ENCODE peak calls at places on chromosomes 16 and 17, in four cellular contexts. Y is H9, L is IMR-90, Z is mesenchymal stem cell. P is an unnamed sample.

GRCh38 chr16:2775317-2775716 is 1.8 kb downstream of the ELOB start:
- DNase-seq in Y (no peak), L (no peak), Z (no peak), P (no peak)

GRCh38 chr17:18026408-18026776 is 12.6 kb downstream of the ATPAF2 start:
- DNase-seq in Y (no peak), L (peak), Z (peak), P (no peak)

GRCh38 chr16:79559532-79559931 is 41.0 kb downstream of the MAF start:
- DNase-seq in Y (no peak), L (no peak), Z (no peak), P (no peak)

GRCh38 chr16:10662212-10662611 is 32.5 kb downstream of the TEKT5 start:
- DNase-seq in Y (no peak), L (no peak), Z (no peak), P (no peak)

GRCh38 chr16:28537964-28538732 is 626 bp downstream of the NUPR1 start:
- DNase-seq in Y (no peak), L (no peak), Z (no peak), P (no peak)

GRCh38 chr17:69828087-69828486 is 246.9 kb upstream of the KCNJ16 start:
- DNase-seq in Y (no peak), L (peak), Z (peak), P (no peak)

GRCh38 chr17:42413464-42414040 is 9.5 kb downstream of the CAVIN1 start:
- DNase-seq in Y (no peak), L (no peak), Z (no peak), P (no peak)

GRCh38 chr17:74745548-74746177 is 2.8 kb upstream of the NHERF1 start:
- DNase-seq in Y (peak), L (no peak), Z (no peak), P (peak)

GRCh38 chr17:73632513-73632912 is 11.7 kb downstream of the SDK2 start:
- DNase-seq in Y (no peak), L (no peak), Z (no peak), P (no peak)

GRCh38 chr17:20924306-20924705 is 118.5 kb downstream of the USP22 start:
- DNase-seq in Y (no peak), L (no peak), Z (no peak), P (peak)

GRCh38 chr16:71722801-71723536 is 1.5 kb downstream of the PHLPP2 start:
- DNase-seq in Y (peak), L (peak), Z (peak), P (peak)

GRCh38 chr16:69324585-69325253 is 5.7 kb downstream of the PDF start:
- DNase-seq in Y (no peak), L (no peak), Z (no peak), P (no peak)

GRCh38 chr16:26830716-26831115 is 236.0 kb upstream of the C16orf82 start:
- DNase-seq in Y (no peak), L (no peak), Z (no peak), P (peak)

GRCh38 chr17:2406903-2407790 is 6.3 kb upstream of the MNT start:
- DNase-seq in Y (no peak), L (peak), Z (peak), P (no peak)

GRCh38 chr17:34990921-34991365 is 10.6 kb downstream of the LIG3 start:
- DNase-seq in Y (no peak), L (peak), Z (peak), P (no peak)

GRCh38 chr16:54568897-54569807 is 282.6 kb upstream of the IRX3 start:
- DNase-seq in Y (no peak), L (no peak), Z (no peak), P (no peak)

GRCh38 chr16:77396461-77396860 is 38.4 kb downstream of the ADAMTS18 start:
- DNase-seq in Y (no peak), L (no peak), Z (no peak), P (no peak)

GRCh38 chr17:45129426-45129939 is 2.8 kb downstream of the PLCD3 start:
- DNase-seq in Y (no peak), L (no peak), Z (peak), P (peak)

GRCh38 chr17:63919311-63919723 is 678 bp upstream of the GH1 start:
- DNase-seq in Y (peak), L (peak), Z (peak), P (peak)

GRCh38 chr16:84553873-84554399 is 49.5 kb upstream of the MEAK7 start:
- DNase-seq in Y (no peak), L (no peak), Z (no peak), P (no peak)

GRCh38 chr17:77829871-77830799 is 128.4 kb upstream of the TNRC6C start:
- DNase-seq in Y (no peak), L (peak), Z (peak), P (no peak)

GRCh38 chr17:35543856-35544255 is 6.4 kb upstream of the SLFN12L start:
- DNase-seq in Y (no peak), L (peak), Z (no peak), P (no peak)

GRCh38 chr17:48478224-48479013 is 48.4 kb upstream of the SKAP1 start:
- DNase-seq in Y (no peak), L (no peak), Z (no peak), P (no peak)

GRCh38 chr17:6755281-6755680 is 565 bp upstream of the XAF1 start:
- DNase-seq in Y (no peak), L (no peak), Z (peak), P (no peak)

GRCh38 chr17:6757747-6758146 is 1.9 kb downstream of the XAF1 start:
- DNase-seq in Y (no peak), L (no peak), Z (no peak), P (no peak)

GRCh38 chr17:6756425-6757012 is 673 bp downstream of the XAF1 start:
- DNase-seq in Y (no peak), L (no peak), Z (no peak), P (no peak)

GRCh38 chr17:6753565-6753964 is 2.3 kb upstream of the XAF1 start:
- DNase-seq in Y (no peak), L (no peak), Z (no peak), P (no peak)

DNA sequence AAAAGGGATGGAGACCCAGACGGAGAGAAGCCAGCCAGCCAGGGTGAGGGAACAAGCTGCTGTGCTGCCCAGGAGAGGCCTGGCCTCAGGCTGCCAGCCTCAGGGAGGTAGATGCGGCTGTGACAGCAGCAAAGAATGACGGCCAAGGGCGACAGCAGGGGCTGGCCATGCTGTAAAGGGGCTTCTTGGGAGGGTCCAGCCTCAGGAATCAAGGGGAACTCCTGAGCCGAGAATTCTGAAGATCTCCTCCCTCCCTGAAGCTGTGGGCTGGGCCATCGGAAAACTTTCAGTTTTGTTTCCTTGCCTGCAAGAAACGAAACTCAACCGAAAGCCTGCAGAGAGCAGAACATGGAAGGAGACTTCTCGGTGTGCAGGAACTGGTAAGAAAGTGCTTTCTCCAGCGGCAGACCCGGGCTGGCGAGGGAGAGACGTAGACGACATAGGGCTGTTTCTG is at the start of gene XAF1:
- DNase-seq in Y (no peak), L (peak), Z (peak), P (no peak)
- H3K27ac ChIP-seq in Y (no peak), L (peak), Z (no peak), P (no peak)

DNA sequence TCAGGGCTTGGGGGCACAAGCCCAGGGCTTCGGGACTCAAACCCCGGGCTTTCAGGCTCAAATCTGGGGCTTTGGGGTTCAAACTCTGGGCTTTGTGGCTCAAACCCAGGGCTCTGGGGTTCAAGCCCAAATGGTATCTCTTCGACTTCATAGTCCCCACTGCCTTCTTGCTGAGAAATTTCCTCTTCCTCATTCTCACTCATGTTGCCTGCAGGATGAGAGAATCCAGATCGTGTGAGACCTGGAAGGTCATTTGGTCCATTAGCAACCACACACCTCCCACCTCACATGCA is 576 bp downstream of the ZNF768 start:
- DNase-seq in Y (no peak), L (no peak), Z (no peak), P (no peak)
- H4K8ac ChIP-seq in Y (no peak), L (peak), Z (no peak), P (peak)

GRCh38 chr16:55912022-55912421 is 36.8 kb upstream of the CES5A start:
- DNase-seq in Y (no peak), L (no peak), Z (no peak), P (no peak)
- H2AK5ac ChIP-seq in Y (no peak), L (no peak), Z (no peak), P (no peak)

GRCh38 chr17:40363480-40363838 is 1.1 kb downstream of the GJD3 start:
- DNase-seq in Y (no peak), L (no peak), Z (no peak), P (no peak)
- H3K27ac ChIP-seq in Y (no peak), L (no peak), Z (no peak), P (no peak)

GRCh38 chr16:23530062-23530461 is 19.8 kb upstream of the GGA2 start:
- DNase-seq in Y (no peak), L (no peak), Z (no peak), P (no peak)
- H4K8ac ChIP-seq in Y (no peak), L (no peak), Z (no peak), P (no peak)

P was measured in mesendoderm.